ENCODE peak calls at places on chromosomes 3 and 15, in ten cellular contexts. M is heart left ventricle; N is effector memory CD8-positive, alpha-beta T cell; X is lower lobe of right lung; I is posterior cingulate gyrus; V is RWPE2; C is left ventricle myocardium inferior; R is D341Med; U is activated CD4-positive, CD25-positive, alpha-beta regulatory T cell; K is NCI-H1105 treated with DMSO at 0.1 percent for 48 hours. A is an unnamed sample.

GRCh38 chr3:111582114-111582461 is 13.1 kb downstream of the ZBED2 start:
- DNase-seq in M (no peak), N (no peak), I (no peak), X (no peak), C (no peak), K (no peak), R (no peak), U (no peak), V (no peak), A (no peak)

GRCh38 chr15:98503970-98504369 is 144.4 kb upstream of the IGF1R start:
- DNase-seq in C (no peak), I (no peak), R (no peak), N (no peak), M (no peak), X (no peak), K (no peak), U (no peak), V (no peak), A (no peak)

GRCh38 chr3:23236890-23237289 is 33.8 kb downstream of the UBE2E2 start:
- DNase-seq in V (no peak), X (no peak), C (no peak), U (no peak), K (no peak), R (no peak), N (no peak), M (no peak), I (no peak), A (no peak)

GRCh38 chr15:41233367-41233771 is 2.3 kb downstream of the CHP1 start:
- DNase-seq in U (no peak), V (no peak), X (no peak), C (no peak), I (peak), M (no peak), K (no peak), R (no peak), N (no peak), A (no peak)

GRCh38 chr15:37900286-37901221 is 33.9 kb upstream of the TMCO5A start:
- DNase-seq in C (no peak), X (no peak), N (no peak), K (no peak), I (no peak), R (no peak), M (no peak), V (peak), U (no peak), A (no peak)

GRCh38 chr3:12296511-12296910 is 7.6 kb downstream of the PPARG start:
- DNase-seq in U (no peak), X (no peak), N (no peak), R (no peak), M (no peak), K (no peak), V (no peak), I (no peak), C (no peak), A (no peak)

GRCh38 chr3:56962200-56962599 is 98.3 kb upstream of the SPATA12 start:
- DNase-seq in V (no peak), N (no peak), I (no peak), U (no peak), C (no peak), M (no peak), X (no peak), R (no peak), K (no peak), A (no peak)

GRCh38 chr15:74262635-74263034 is 26.5 kb downstream of the CCDC33 start:
- DNase-seq in R (no peak), C (no peak), K (no peak), N (no peak), M (no peak), U (no peak), X (no peak), I (no peak), V (no peak), A (no peak)

GRCh38 chr3:187773233-187773962 is 28.1 kb upstream of the BCL6 start:
- DNase-seq in K (no peak), X (no peak), N (no peak), M (no peak), V (no peak), C (no peak), R (no peak), U (no peak), I (no peak), A (no peak)

GRCh38 chr15:95503107-95503506 is 827.4 kb upstream of the NR2F2 start:
- DNase-seq in C (no peak), I (no peak), K (no peak), X (no peak), V (no peak), U (no peak), N (no peak), R (no peak), M (no peak), A (no peak)

GRCh38 chr3:76352069-76352847 is 566.9 kb upstream of the ZNF717 start:
- DNase-seq in K (no peak), R (no peak), I (no peak), U (no peak), N (no peak), X (no peak), V (no peak), M (no peak), C (no peak), A (no peak)

GRCh38 chr3:37985637-37986320 is 4.8 kb upstream of the VILL start:
- DNase-seq in V (no peak), N (no peak), U (no peak), C (no peak), M (no peak), R (peak), I (peak), K (no peak), X (peak), A (no peak)

GRCh38 chr15:71443538-71443937 is 328.3 kb downstream of the THSD4 start:
- DNase-seq in V (peak), X (peak), R (peak), K (peak), U (no peak), N (peak), I (peak), M (no peak), C (peak), A (peak)

GRCh38 chr3:52090620-52091468 is 34.5 kb upstream of the DUSP7 start:
- DNase-seq in X (peak), C (peak), M (no peak), V (no peak), K (no peak), N (no peak), R (no peak), I (no peak), U (no peak), A (peak)

GRCh38 chr3:159679900-159680299 is 308.7 kb upstream of the IL12A start:
- DNase-seq in K (no peak), U (no peak), M (no peak), N (no peak), X (no peak), R (no peak), V (no peak), C (no peak), I (no peak), A (no peak)

GRCh38 chr3:172559029-172559428 is 35.8 kb upstream of the TNFSF10 start:
- DNase-seq in I (no peak), N (no peak), U (no peak), C (no peak), R (no peak), V (no peak), M (no peak), K (no peak), X (no peak), A (no peak)

GRCh38 chr3:179902061-179902460 is 134.7 kb downstream of the PEX5L start:
- DNase-seq in C (no peak), R (no peak), M (no peak), I (no peak), X (no peak), U (no peak), K (no peak), V (no peak), N (no peak), A (no peak)

GRCh38 chr3:45179163-45179562 is 33.0 kb upstream of the CDCP1 start:
- DNase-seq in X (no peak), V (no peak), R (no peak), U (no peak), M (no peak), K (no peak), I (no peak), C (no peak), N (no peak), A (no peak)

GRCh38 chr15:34837246-34838016 is 42.1 kb upstream of the ACTC1 start:
- DNase-seq in U (no peak), M (no peak), I (no peak), R (no peak), X (no peak), C (no peak), N (no peak), V (peak), K (no peak), A (no peak)

GRCh38 chr3:5899040-5899439 is 711.5 kb downstream of the EDEM1 start:
- DNase-seq in I (no peak), U (no peak), K (no peak), R (no peak), M (no peak), X (no peak), V (no peak), C (no peak), N (no peak), A (no peak)

GRCh38 chr3:61637088-61638051 is 76.0 kb downstream of the PTPRG start:
- DNase-seq in N (no peak), C (no peak), V (no peak), I (no peak), R (peak), M (peak), K (no peak), X (no peak), U (no peak), A (peak)

GRCh38 chr15:71473751-71474150 is 336.6 kb upstream of the NR2E3 start:
- DNase-seq in R (no peak), M (no peak), N (no peak), U (no peak), X (no peak), V (no peak), C (no peak), K (no peak), I (no peak), A (no peak)

GRCh38 chr3:72847282-72847681 is 963 bp downstream of the SHQ1 start:
- DNase-seq in R (no peak), M (no peak), V (no peak), C (no peak), U (no peak), N (no peak), X (no peak), I (no peak), K (no peak), A (no peak)

GRCh38 chr3:149547954-149548728 is 73.6 kb downstream of the TM4SF4 start:
- DNase-seq in M (peak), K (no peak), X (no peak), V (no peak), C (no peak), U (no peak), I (no peak), R (no peak), N (no peak), A (peak)

A was measured in right lobe of liver.